ENCODE peak calls at places on chromosomes 12 and 14, in nine cellular contexts. D is uterus, E is esophagus muscularis mucosa, T is IMR-90, Q is Peyer's patch, C is ovary, Z is stomach, N is K562, V is H1. U is an unnamed sample.

GRCh38 chr12:47964102-47964723 is 817 bp downstream of the TMEM106C start:
- DNase-seq in D (peak), E (no peak), T (no peak), Q (peak), C (no peak), Z (peak), N (peak), V (no peak), U (no peak)

GRCh38 chr12:112017041-112017440 is 3.8 kb downstream of the ERP29 start:
- DNase-seq in D (no peak), E (no peak), T (no peak), Q (no peak), C (no peak), Z (no peak), N (no peak), V (no peak), U (no peak)

GRCh38 chr14:72906316-72906715 is 12.4 kb upstream of the DPF3 start:
- DNase-seq in D (no peak), E (no peak), T (peak), Q (no peak), C (no peak), Z (no peak), N (no peak), V (no peak), U (no peak)

GRCh38 chr14:75821828-75822521 is 159.8 kb downstream of the TGFB3 start:
- DNase-seq in D (no peak), E (no peak), T (peak), Q (no peak), C (no peak), Z (no peak), N (no peak), V (no peak), U (no peak)

GRCh38 chr14:104341532-104342434 is 203.4 kb downstream of the KIF26A start:
- DNase-seq in D (peak), E (no peak), T (no peak), Q (peak), C (peak), Z (peak), N (peak), V (peak), U (peak)

GRCh38 chr14:20427231-20428009 is 8.5 kb downstream of the KLHL33 start:
- DNase-seq in D (no peak), E (no peak), T (peak), Q (no peak), C (no peak), Z (no peak), N (peak), V (no peak), U (peak)

GRCh38 chr14:95679995-95680735 is 6.1 kb upstream of the TCL1B start:
- DNase-seq in D (no peak), E (no peak), T (no peak), Q (no peak), C (no peak), Z (no peak), N (no peak), V (no peak), U (no peak)

GRCh38 chr12:97754306-97754705 is 291.7 kb downstream of the RMST start:
- DNase-seq in D (no peak), E (no peak), T (no peak), Q (no peak), C (no peak), Z (no peak), N (no peak), V (no peak), U (no peak)

GRCh38 chr12:23950011-23950774 is 723 bp upstream of the SOX5 start:
- DNase-seq in D (no peak), E (no peak), T (peak), Q (no peak), C (no peak), Z (no peak), N (peak), V (no peak), U (no peak)

GRCh38 chr12:96196781-96197180 is 2.6 kb downstream of the ELK3 start:
- DNase-seq in D (peak), E (no peak), T (peak), Q (no peak), C (no peak), Z (no peak), N (no peak), V (no peak), U (no peak)

GRCh38 chr12:127133675-127134335 is 1133.2 kb upstream of the TMEM132C start:
- DNase-seq in D (no peak), E (peak), T (no peak), Q (no peak), C (no peak), Z (no peak), N (no peak), V (no peak), U (no peak)

GRCh38 chr14:100369019-100369418 is 45.9 kb downstream of the SLC25A47 start:
- DNase-seq in D (no peak), E (no peak), T (no peak), Q (no peak), C (no peak), Z (no peak), N (no peak), V (no peak), U (no peak)

GRCh38 chr12:116639765-116640164 is 80.6 kb downstream of the MAP1LC3B2 start:
- DNase-seq in D (no peak), E (no peak), T (no peak), Q (no peak), C (no peak), Z (no peak), N (no peak), V (no peak), U (no peak)

GRCh38 chr14:69349091-69349777 is 48.9 kb downstream of the ERH start:
- DNase-seq in D (no peak), E (no peak), T (no peak), Q (no peak), C (no peak), Z (no peak), N (no peak), V (no peak), U (no peak)

GRCh38 chr14:93857500-93857899 is 69.2 kb upstream of the PRIMA1 start:
- DNase-seq in D (no peak), E (no peak), T (no peak), Q (no peak), C (no peak), Z (no peak), N (no peak), V (no peak), U (no peak)

GRCh38 chr12:132603240-132604107 is 6.9 kb downstream of the LRCOL1 start:
- DNase-seq in D (no peak), E (no peak), T (no peak), Q (no peak), C (no peak), Z (no peak), N (no peak), V (no peak), U (no peak)

GRCh38 chr12:14545144-14546124 is 22.2 kb downstream of the PLBD1 start:
- DNase-seq in D (no peak), E (no peak), T (no peak), Q (no peak), C (no peak), Z (no peak), N (no peak), V (no peak), U (no peak)

GRCh38 chr14:68230941-68231717 is 411.6 kb downstream of the RAD51B start:
- DNase-seq in D (no peak), E (no peak), T (peak), Q (no peak), C (no peak), Z (no peak), N (no peak), V (no peak), U (no peak)

GRCh38 chr14:74739293-74740030 is 23.7 kb upstream of the YLPM1 start:
- DNase-seq in D (no peak), E (no peak), T (peak), Q (no peak), C (no peak), Z (no peak), N (no peak), V (no peak), U (no peak)

GRCh38 chr14:24089890-24090289 is 4.2 kb upstream of the PCK2 start:
- DNase-seq in D (no peak), E (no peak), T (no peak), Q (no peak), C (no peak), Z (no peak), N (no peak), V (no peak), U (no peak)

GRCh38 chr12:27180862-27181261 is 63.2 kb upstream of the STK38L start:
- DNase-seq in D (no peak), E (no peak), T (no peak), Q (no peak), C (no peak), Z (no peak), N (no peak), V (no peak), U (no peak)

GRCh38 chr14:22977684-22978486 is 4.5 kb downstream of the AJUBA start:
- DNase-seq in D (peak), E (no peak), T (peak), Q (peak), C (peak), Z (peak), N (no peak), V (peak), U (peak)

GRCh38 chr14:34137001-34137400 is 186.1 kb upstream of the EGLN3 start:
- DNase-seq in D (no peak), E (no peak), T (no peak), Q (no peak), C (no peak), Z (no peak), N (no peak), V (no peak), U (no peak)

GRCh38 chr12:112319395-112319794 is 62.8 kb downstream of the HECTD4 start:
- DNase-seq in D (no peak), E (no peak), T (no peak), Q (no peak), C (no peak), Z (no peak), N (no peak), V (no peak), U (no peak)

GRCh38 chr12:89882051-89882450 is 173.4 kb upstream of the ATP2B1 start:
- DNase-seq in D (no peak), E (no peak), T (peak), Q (no peak), C (no peak), Z (no peak), N (no peak), V (no peak), U (no peak)

GRCh38 chr12:78865297-78865955 is 852 bp downstream of the SYT1 start:
- DNase-seq in D (no peak), E (no peak), T (no peak), Q (no peak), C (no peak), Z (no peak), N (no peak), V (no peak), U (no peak)

GRCh38 chr12:106645074-106645421 is 62.2 kb downstream of the RFX4 start:
- DNase-seq in D (no peak), E (peak), T (no peak), Q (no peak), C (no peak), Z (peak), N (no peak), V (no peak), U (no peak)

DNA sequence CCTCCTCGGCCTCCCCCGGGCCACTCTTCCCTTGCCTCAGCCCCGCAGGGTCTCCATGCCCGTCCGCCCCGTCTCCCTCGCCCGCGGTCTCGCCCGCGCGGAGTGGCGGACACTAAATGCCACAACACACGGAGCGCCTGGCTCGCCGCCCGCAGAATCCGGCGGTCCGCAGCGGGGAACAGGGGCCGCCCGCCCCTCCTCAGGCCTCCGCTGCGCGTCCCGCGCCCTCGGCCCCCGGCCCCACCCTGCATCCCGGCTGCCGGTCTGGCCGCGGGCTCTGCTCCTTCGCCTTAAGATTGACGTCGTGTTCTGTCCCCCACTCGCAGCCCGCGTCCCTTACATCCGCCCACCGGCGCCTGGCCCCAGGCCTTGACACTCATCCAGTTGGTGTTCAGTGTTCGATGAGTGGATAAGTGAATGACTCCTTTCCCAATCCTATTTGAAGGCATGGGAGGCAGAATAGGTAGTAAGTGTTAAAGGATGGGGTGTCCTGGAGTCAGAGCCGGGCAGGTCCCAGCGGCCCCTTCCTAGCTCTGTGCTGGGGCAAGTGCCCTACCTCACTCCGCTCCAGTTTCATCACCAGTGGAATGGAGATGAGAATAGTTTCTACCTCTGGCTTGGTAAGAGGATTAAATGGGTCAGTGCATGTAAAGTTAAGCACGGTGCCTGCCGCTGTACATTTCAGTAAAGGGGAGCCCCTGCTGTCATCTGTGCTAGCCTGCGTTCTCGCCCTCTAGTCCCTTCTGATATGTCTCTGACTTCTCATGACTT is 626 bp downstream of the TECPR2 start:
- DNase-seq in D (no peak), E (no peak), T (peak), Q (no peak), C (no peak), Z (peak), N (peak), V (no peak), U (peak)
- TF ChIP-seq POLR2A in D (no peak), E (no peak), T (no peak), Q (no peak), C (no peak), Z (no peak), N (no peak), V (no peak), U (no peak)

GRCh38 chr12:121400332-121401139 is 618 bp downstream of the RNF34 start:
- DNase-seq in D (peak), E (no peak), T (peak), Q (no peak), C (no peak), Z (peak), N (peak), V (no peak), U (peak)
- TF ChIP-seq POLR2A in D (no peak), E (no peak), T (no peak), Q (no peak), C (no peak), Z (no peak), N (no peak), V (no peak), U (no peak)

GRCh38 chr12:16330554-16330953 is 16.9 kb upstream of the MGST1 start:
- DNase-seq in D (no peak), E (no peak), T (no peak), Q (no peak), C (no peak), Z (no peak), N (no peak), V (no peak), U (no peak)

GRCh38 chr12:16325426-16325825 is 22.0 kb upstream of the MGST1 start:
- DNase-seq in D (no peak), E (no peak), T (no peak), Q (no peak), C (no peak), Z (peak), N (no peak), V (no peak), U (no peak)

GRCh38 chr12:16329594-16329993 is 17.9 kb upstream of the MGST1 start:
- DNase-seq in D (no peak), E (no peak), T (no peak), Q (no peak), C (no peak), Z (no peak), N (no peak), V (no peak), U (no peak)

GRCh38 chr12:16324772-16325171 is 22.7 kb upstream of the MGST1 start:
- DNase-seq in D (no peak), E (no peak), T (no peak), Q (no peak), C (no peak), Z (no peak), N (no peak), V (no peak), U (no peak)

DNA sequence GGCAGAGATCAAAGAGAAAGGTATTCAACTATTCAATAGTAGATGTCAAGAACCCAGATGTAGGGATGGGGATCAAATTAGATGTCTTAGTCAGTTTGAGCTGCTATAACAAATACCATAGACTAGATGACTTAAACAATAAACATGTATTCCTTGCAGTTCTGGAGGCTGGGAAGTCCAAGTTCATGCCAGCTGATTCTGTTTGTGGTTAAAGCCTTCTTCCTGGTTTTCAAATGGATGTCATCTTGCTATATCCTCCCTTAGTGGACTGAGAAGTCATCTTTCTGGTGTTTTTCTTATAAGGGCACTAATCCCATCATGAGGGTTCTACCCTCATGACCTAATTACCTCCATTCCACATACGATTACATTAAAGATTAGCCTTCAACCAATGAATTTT is 19.5 kb upstream of the MGST1 start:
- DNase-seq in D (no peak), E (no peak), T (no peak), Q (no peak), C (no peak), Z (no peak), N (no peak), V (no peak), U (no peak)
- TF ChIP-seq POLR2A in D (no peak), E (no peak), T (no peak), Q (no peak), C (no peak), Z (no peak), N (no peak), V (no peak), U (no peak)

GRCh38 chr12:110280784-110281548 is at the start of gene ATP2A2:
- DNase-seq in D (peak), E (peak), T (peak), Q (peak), C (peak), Z (peak), N (peak), V (no peak), U (peak)
- TF ChIP-seq POLR2A in D (peak), E (peak), T (peak), Q (peak), C (peak), Z (peak), N (peak), V (peak), U (peak)

DNA sequence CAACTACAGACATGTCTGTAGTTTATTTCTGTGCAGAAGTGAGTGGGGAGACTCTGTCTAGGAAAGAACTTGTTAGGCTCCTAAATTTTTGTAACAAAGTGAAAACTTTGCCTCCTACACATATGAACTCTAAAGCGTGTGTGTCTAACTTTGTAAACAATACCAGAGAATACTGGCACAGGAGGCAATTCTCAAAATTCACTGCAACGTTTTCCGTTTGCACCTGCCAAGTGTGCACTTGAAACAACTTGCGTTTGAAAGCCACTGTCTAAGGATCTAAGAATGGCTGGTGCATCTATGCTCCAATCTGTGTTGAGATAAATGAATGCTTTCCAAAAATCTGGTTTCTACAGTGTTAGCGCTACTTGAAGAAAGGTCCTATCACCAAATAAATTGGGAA is 15.3 kb downstream of the GRIP1 start:
- DNase-seq in D (no peak), E (no peak), T (no peak), Q (no peak), C (no peak), Z (no peak), N (no peak), V (no peak), U (no peak)
- TF ChIP-seq POLR2A in D (no peak), E (no peak), T (no peak), Q (no peak), C (no peak), Z (no peak), N (no peak), V (no peak), U (no peak)

GRCh38 chr12:6723607-6724408 is at the start of gene COPS7A:
- DNase-seq in D (peak), E (peak), T (peak), Q (peak), C (peak), Z (peak), N (peak), V (peak), U (peak)
- TF ChIP-seq POLR2A in D (no peak), E (peak), T (peak), Q (peak), C (peak), Z (peak), N (peak), V (no peak), U (peak)

DNA sequence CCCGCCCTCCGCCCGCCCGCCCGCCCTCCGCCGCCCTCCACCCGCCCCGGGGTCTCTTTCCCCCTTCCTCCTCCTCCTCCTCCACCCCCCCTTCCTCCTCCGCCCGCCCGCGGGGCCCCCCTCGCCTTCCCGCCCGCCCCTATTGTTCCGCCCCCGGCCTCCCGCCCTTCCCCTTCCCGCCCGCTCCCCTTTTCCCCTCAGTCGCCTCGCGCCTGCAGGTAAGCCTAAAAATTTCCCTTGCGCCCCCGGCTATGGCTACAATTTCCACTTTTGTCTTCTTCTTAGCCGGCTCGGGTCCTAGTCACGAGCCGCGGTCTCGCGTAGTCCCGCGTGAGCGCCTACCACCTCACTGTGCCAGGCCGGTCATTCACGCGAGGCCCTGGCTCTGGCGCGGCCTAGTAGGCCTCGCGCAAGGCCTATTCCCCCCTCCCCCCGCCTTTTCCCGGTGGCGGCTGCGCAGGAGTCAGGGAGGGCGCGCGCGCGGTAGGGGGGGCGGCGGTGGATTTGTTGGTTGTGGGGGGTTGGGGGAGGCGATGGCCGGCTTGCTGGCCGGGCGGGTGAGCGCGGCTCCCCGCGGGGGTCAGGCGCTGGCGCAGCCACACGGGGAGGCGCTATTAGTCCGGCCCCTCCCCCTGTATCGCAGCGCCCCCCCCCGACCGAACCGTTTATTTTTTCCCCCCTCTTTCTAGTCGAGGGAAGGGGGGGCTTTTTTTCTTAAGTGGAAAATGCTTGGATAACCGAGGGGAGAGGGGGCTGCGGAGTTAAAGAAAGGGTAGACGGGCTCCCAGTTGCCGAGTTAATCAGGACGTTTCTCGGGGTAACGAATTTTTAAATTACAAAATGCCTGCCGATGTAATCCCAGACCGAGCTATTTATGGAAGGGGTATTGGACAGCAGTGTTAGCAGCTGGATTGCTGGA is 516 bp downstream of the PCBP2 start:
- DNase-seq in D (peak), E (peak), T (peak), Q (peak), C (peak), Z (peak), N (peak), V (peak), U (peak)
- TF ChIP-seq POLR2A in D (no peak), E (peak), T (peak), Q (no peak), C (peak), Z (no peak), N (peak), V (peak), U (peak)

GRCh38 chr14:37172024-37172869 is at the start of gene SLC25A21:
- DNase-seq in D (peak), E (no peak), T (peak), Q (peak), C (peak), Z (peak), N (peak), V (peak), U (no peak)
- TF ChIP-seq POLR2A in D (no peak), E (no peak), T (peak), Q (no peak), C (peak), Z (peak), N (peak), V (peak), U (no peak)